ENCODE peak calls at places on chromosomes 16 and 17, in five cellular contexts. One of them, this sample, is unnamed.

GRCh38 chr17:47119746-47120520 is 69.2 kb downstream of the CDC27 start:
- DNase-seq in GM12878: no peak
- DNase-seq in GM23338: no peak
- DNase-seq in HepG2: peak; percentile 28
- DNase-seq in K562: no peak
- DNase-seq in this sample: no peak

GRCh38 chr17:45948881-45949624 is 50.0 kb upstream of the STH start:
- DNase-seq in GM12878: no peak
- DNase-seq in GM23338: peak; percentile 87
- DNase-seq in HepG2: peak; percentile 61
- DNase-seq in K562: peak; percentile 93
- DNase-seq in this sample: peak; percentile 81

GRCh38 chr17:69592692-69593350 is 178.3 kb downstream of the MAP2K6 start:
- DNase-seq in GM12878: no peak
- DNase-seq in GM23338: no peak
- DNase-seq in HepG2: no peak
- DNase-seq in K562: no peak
- DNase-seq in this sample: no peak

GRCh38 chr16:554640-555413 is 5.4 kb upstream of the PRR35 start:
- DNase-seq in GM12878: no peak
- DNase-seq in GM23338: no peak
- DNase-seq in HepG2: no peak
- DNase-seq in K562: no peak
- DNase-seq in this sample: no peak

GRCh38 chr16:20902426-20902825 is 1.9 kb downstream of the LYRM1 start:
- DNase-seq in GM12878: no peak
- DNase-seq in GM23338: no peak
- DNase-seq in HepG2: no peak
- DNase-seq in K562: no peak
- DNase-seq in this sample: no peak

GRCh38 chr16:82700541-82701240 is 73.9 kb downstream of the CDH13 start:
- DNase-seq in GM12878: peak; percentile 12
- DNase-seq in GM23338: no peak
- DNase-seq in HepG2: no peak
- DNase-seq in K562: no peak
- DNase-seq in this sample: no peak

GRCh38 chr17:48995332-48995870 is 1.8 kb upstream of the IGF2BP1 start:
- DNase-seq in GM12878: no peak
- DNase-seq in GM23338: peak; percentile 90
- DNase-seq in HepG2: no peak
- DNase-seq in K562: peak; percentile 73
- DNase-seq in this sample: no peak

GRCh38 chr17:14019186-14019956 is 49.9 kb upstream of the COX10 start:
- DNase-seq in GM12878: no peak
- DNase-seq in GM23338: no peak
- DNase-seq in HepG2: no peak
- DNase-seq in K562: peak; percentile 37
- DNase-seq in this sample: no peak

GRCh38 chr17:82924812-82925211 is 85.0 kb upstream of the ZNF750 start:
- DNase-seq in GM12878: no peak
- DNase-seq in GM23338: no peak
- DNase-seq in HepG2: peak; percentile 27
- DNase-seq in K562: no peak
- DNase-seq in this sample: no peak

GRCh38 chr17:53721101-53721500 is 101.6 kb upstream of the KIF2B start:
- DNase-seq in GM12878: no peak
- DNase-seq in GM23338: no peak
- DNase-seq in HepG2: no peak
- DNase-seq in K562: no peak
- DNase-seq in this sample: no peak

GRCh38 chr17:59618894-59619312 is 792 bp upstream of the CLTC start:
- DNase-seq in GM12878: no peak
- DNase-seq in GM23338: peak; percentile 92
- DNase-seq in HepG2: peak; percentile 87
- DNase-seq in K562: peak; percentile 89
- DNase-seq in this sample: peak; percentile 87

GRCh38 chr17:28598389-28598788 is 436 bp downstream of the SPAG5 start:
- DNase-seq in GM12878: no peak
- DNase-seq in GM23338: no peak
- DNase-seq in HepG2: no peak
- DNase-seq in K562: no peak
- DNase-seq in this sample: peak; percentile 25

GRCh38 chr17:8707591-8708453 is 36.8 kb downstream of the CCDC42 start:
- DNase-seq in GM12878: no peak
- DNase-seq in GM23338: no peak
- DNase-seq in HepG2: peak; percentile 65
- DNase-seq in K562: no peak
- DNase-seq in this sample: no peak

GRCh38 chr16:81366316-81366932 is 51.7 kb downstream of the GAN start:
- DNase-seq in GM12878: peak; percentile 23
- DNase-seq in GM23338: peak; percentile 70
- DNase-seq in HepG2: peak; percentile 38
- DNase-seq in K562: peak; percentile 52
- DNase-seq in this sample: peak; percentile 67

GRCh38 chr17:17235212-17236174 is 1.5 kb downstream of the FLCN start:
- DNase-seq in GM12878: no peak
- DNase-seq in GM23338: no peak
- DNase-seq in HepG2: peak; percentile 22
- DNase-seq in K562: no peak
- DNase-seq in this sample: no peak

GRCh38 chr17:72125742-72126141 is 4.9 kb downstream of the SOX9 start:
- DNase-seq in GM12878: no peak
- DNase-seq in GM23338: no peak
- DNase-seq in HepG2: peak; percentile 32
- DNase-seq in K562: no peak
- DNase-seq in this sample: no peak

GRCh38 chr17:13561606-13562270 is 40.0 kb downstream of the HS3ST3A1 start:
- DNase-seq in GM12878: no peak
- DNase-seq in GM23338: no peak
- DNase-seq in HepG2: no peak
- DNase-seq in K562: no peak
- DNase-seq in this sample: peak; percentile 52

GRCh38 chr17:27879987-27880608 is 13.1 kb downstream of the LYRM9 start:
- DNase-seq in GM12878: peak; percentile 23
- DNase-seq in GM23338: peak; percentile 85
- DNase-seq in HepG2: peak; percentile 48
- DNase-seq in K562: peak; percentile 85
- DNase-seq in this sample: peak; percentile 90

GRCh38 chr16:80806957-80807356 is 2.6 kb upstream of the CDYL2 start:
- DNase-seq in GM12878: no peak
- DNase-seq in GM23338: no peak
- DNase-seq in HepG2: peak; percentile 11
- DNase-seq in K562: no peak
- DNase-seq in this sample: peak; percentile 7

GRCh38 chr17:37373530-37374159 is 2.1 kb upstream of the C17orf78 start:
- DNase-seq in GM12878: no peak
- DNase-seq in GM23338: peak; percentile 95
- DNase-seq in HepG2: peak; percentile 82
- DNase-seq in K562: peak; percentile 78
- DNase-seq in this sample: peak; percentile 91

GRCh38 chr16:77807-78443 is at the start of gene MPG:
- DNase-seq in GM12878: no peak
- DNase-seq in GM23338: peak; percentile 77
- DNase-seq in HepG2: peak; percentile 60
- DNase-seq in K562: peak; percentile 99
- DNase-seq in this sample: peak; percentile 77

GRCh38 chr16:57025941-57026777 is 36.8 kb downstream of the NLRC5 start:
- DNase-seq in GM12878: no peak
- DNase-seq in GM23338: no peak
- DNase-seq in HepG2: no peak
- DNase-seq in K562: no peak
- DNase-seq in this sample: no peak

GRCh38 chr17:3681565-3681964 is 13.0 kb downstream of the EMC6 start:
- DNase-seq in GM12878: no peak
- DNase-seq in GM23338: no peak
- DNase-seq in HepG2: no peak
- DNase-seq in K562: no peak
- DNase-seq in this sample: no peak

GRCh38 chr17:45783593-45784292 is 377 bp upstream of the CRHR1 start:
- DNase-seq in GM12878: no peak
- DNase-seq in GM23338: peak; percentile 88
- DNase-seq in HepG2: no peak
- DNase-seq in K562: no peak
- DNase-seq in this sample: peak; percentile 45

GRCh38 chr17:49193513-49194296 is 16.7 kb downstream of the GNGT2 start:
- DNase-seq in GM12878: peak; percentile 98
- DNase-seq in GM23338: peak; percentile 82
- DNase-seq in HepG2: no peak
- DNase-seq in K562: peak; percentile 52
- DNase-seq in this sample: peak; percentile 84

GRCh38 chr16:22220714-22221113 is 14.6 kb downstream of the EEF2K start:
- DNase-seq in GM12878: no peak
- DNase-seq in GM23338: no peak
- DNase-seq in HepG2: no peak
- DNase-seq in K562: no peak
- DNase-seq in this sample: no peak

GRCh38 chr17:78469443-78469842 is 91.0 kb downstream of the PGS1 start:
- DNase-seq in GM12878: no peak
- DNase-seq in GM23338: no peak
- DNase-seq in HepG2: no peak
- DNase-seq in K562: no peak
- DNase-seq in this sample: no peak

GRCh38 chr17:78929908-78930775 is 5.0 kb upstream of the TIMP2 start:
- DNase-seq in GM12878: no peak
- DNase-seq in GM23338: no peak
- DNase-seq in HepG2: no peak
- DNase-seq in K562: no peak
- DNase-seq in this sample: no peak

DNA sequence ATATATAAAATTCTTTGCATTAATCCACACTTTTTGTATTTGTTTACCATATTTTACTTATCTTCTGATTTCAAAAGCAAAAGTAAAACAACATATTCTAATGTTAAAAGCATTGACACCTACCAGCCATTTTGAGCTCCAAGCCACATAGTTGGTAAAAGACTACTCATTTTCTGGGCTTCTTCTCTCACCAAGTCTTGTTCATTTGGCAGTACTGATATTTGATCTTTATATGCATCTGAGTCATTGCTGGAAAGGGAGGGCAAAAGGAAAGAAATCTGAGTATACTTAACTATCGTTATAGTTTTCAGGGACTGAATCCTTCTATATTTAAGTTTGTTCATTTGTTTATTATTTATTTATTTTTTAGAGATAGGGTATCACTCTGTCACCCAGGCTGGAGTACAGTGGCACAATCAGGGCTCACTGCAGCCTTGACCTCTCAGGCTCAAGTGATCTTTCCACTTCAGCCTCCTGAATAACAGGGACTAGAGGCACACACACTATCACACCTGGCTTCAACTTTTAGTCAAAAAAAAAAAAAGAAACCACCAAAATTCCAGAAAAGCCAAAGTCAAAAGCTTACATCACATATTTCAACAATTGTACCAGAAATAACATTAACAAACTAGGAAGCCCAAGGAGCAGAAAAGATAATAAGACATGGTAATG is 121.0 kb upstream of the TOB1 start:
- DNase-seq in GM12878: no peak
- DNase-seq in GM23338: no peak
- DNase-seq in HepG2: no peak
- DNase-seq in K562: no peak
- DNase-seq in this sample: no peak
- H3K27ac ChIP-seq in GM12878: no peak overlapping the region
- H3K27ac ChIP-seq in GM23338: no peak overlapping the region
- H3K27ac ChIP-seq in HepG2: no peak overlapping the region
- H3K27ac ChIP-seq in K562: no peak overlapping the region
- H3K27ac ChIP-seq in this sample: peak overlapping the region; percentile 9

DNA sequence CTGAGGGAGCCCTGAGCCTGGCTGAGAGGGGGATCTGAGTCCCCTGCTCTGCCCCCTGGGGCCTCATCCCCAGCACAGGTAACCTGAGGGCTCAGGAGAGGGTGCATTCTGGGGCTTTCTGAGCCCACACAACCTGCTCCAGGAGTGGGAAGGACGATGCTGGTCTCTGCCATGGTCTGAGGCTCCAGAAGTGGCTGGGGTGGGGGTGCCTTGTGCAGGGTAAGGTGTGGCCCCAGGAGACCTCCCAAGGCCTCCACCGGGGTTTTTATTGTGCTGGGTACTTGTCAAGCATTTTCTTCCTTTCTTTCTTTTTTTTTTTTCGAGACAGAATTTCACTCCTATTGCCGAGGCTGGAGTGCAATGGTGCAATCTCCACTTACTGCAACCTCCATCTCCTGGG is 300 bp downstream of the CTRB1 start:
- DNase-seq in GM12878: no peak
- DNase-seq in GM23338: no peak
- DNase-seq in HepG2: no peak
- DNase-seq in K562: no peak
- DNase-seq in this sample: no peak
- TF ChIP-seq CTCF in GM12878: no peak
- TF ChIP-seq CTCF in GM23338: no peak
- TF ChIP-seq CTCF in HepG2: no peak
- TF ChIP-seq CTCF in K562: no peak
- TF ChIP-seq CTCF in this sample: no peak

DNA sequence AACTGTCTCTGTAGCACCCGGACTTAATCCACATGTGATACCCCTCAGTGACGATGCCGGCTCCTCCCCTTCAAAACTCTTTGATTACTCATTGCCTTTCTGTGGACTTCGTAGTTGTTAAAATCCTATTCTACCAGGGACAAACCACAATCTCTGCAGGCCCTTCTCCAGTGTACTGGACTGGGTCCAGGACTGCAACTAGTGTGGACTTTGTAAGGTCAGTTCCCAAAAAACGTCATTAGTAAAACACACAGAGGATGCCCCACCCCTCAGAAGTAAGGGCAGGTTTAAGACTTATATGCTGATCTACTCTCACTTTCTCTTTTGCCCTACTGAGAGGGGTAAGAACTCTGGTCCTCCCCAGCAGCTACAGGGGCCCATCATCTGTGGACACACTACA is 10.5 kb upstream of the NUDT7 start:
- DNase-seq in GM12878: no peak
- DNase-seq in GM23338: no peak
- DNase-seq in HepG2: peak; percentile 52
- DNase-seq in K562: no peak
- DNase-seq in this sample: no peak
- TF ChIP-seq JUNB in GM12878: no peak
- TF ChIP-seq JUNB in GM23338: no peak
- TF ChIP-seq JUNB in HepG2: no peak
- TF ChIP-seq JUNB in K562: no peak
- TF ChIP-seq JUNB in this sample: no peak

DNA sequence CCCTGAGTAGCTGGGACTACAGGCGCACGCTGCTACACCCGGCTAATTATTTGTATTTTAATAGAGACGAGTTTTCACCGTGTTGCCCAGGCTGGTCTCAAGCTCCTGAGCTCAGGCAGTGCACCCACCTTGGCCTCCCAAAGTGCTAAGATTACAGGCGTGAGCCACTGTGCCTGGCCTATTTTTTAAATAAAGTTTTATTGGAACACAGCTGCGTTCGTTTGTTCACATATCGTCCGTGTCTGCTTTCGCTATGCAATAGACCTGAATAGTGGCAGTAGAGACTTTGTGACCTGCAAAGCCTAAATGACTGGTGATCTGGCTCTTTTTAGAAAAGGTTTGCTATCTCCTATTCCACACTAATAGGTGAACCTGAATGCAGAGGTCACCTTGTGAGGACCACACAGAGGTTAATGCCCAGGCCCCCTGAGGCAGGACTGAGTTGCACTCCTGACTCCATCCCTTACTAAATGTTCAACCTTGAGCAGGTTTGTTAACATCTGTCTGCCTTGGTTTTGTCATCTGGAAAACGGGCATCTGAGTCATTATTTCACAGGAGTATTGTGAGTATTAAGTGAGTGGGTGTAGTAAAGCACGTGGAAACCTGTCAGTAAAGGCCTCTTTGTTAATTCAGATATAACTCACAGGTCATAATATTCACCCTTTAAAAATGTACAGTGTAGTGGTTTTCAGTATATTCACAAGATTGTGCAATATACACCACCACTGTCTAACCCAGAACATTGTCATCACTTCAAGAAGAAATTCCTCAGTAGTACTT is 157.5 kb upstream of the CACNG5 start:
- DNase-seq in GM12878: no peak
- DNase-seq in GM23338: no peak
- DNase-seq in HepG2: no peak
- DNase-seq in K562: no peak
- DNase-seq in this sample: no peak
- H3K27ac ChIP-seq in GM12878: no peak overlapping the region
- H3K27ac ChIP-seq in GM23338: no peak overlapping the region
- H3K27ac ChIP-seq in HepG2: no peak overlapping the region
- H3K27ac ChIP-seq in K562: no peak overlapping the region
- H3K27ac ChIP-seq in this sample: peak overlapping the region; percentile 72

This sample was measured in A549.